ENCODE peak calls at places on chromosome 3, in eight cellular contexts. J, T, S, U, Z, C, K and R are unnamed samples.
A peak's percentile ranks its signal among the peaks of the same experiment; 100 is the strongest.

GRCh38 chr3:147384210-147385058 is 21.9 kb downstream of the ZIC4 start:
- DNase-seq in J (no peak), T (no peak), S (no peak), U (no peak), Z (no peak), C (no peak), K (no peak), R (no peak)

GRCh38 chr3:25782636-25782937 is 656 bp downstream of the NGLY1 start:
- DNase-seq in J (no peak), T (no peak), S (no peak), U (no peak), Z (no peak), C (no peak), K (no peak), R (no peak)

GRCh38 chr3:126577256-126577655 is 18.5 kb upstream of the C3orf22 start:
- DNase-seq in J (no peak), T (no peak), S (no peak), U (no peak), Z (no peak), C (no peak), K (no peak), R (no peak)

GRCh38 chr3:71173421-71173975 is 410.0 kb downstream of the FOXP1 start:
- DNase-seq in J (peak; percentile 35), T (no peak), S (no peak), U (peak; percentile 11), Z (no peak), C (peak; percentile 76), K (no peak), R (no peak)

GRCh38 chr3:101155828-101156227 is 162.6 kb upstream of the ABI3BP start:
- DNase-seq in J (no peak), T (no peak), S (no peak), U (no peak), Z (no peak), C (no peak), K (no peak), R (peak; percentile 21)

GRCh38 chr3:182129745-182130144 is 418.0 kb downstream of the SOX2 start:
- DNase-seq in J (no peak), T (no peak), S (no peak), U (no peak), Z (no peak), C (no peak), K (no peak), R (no peak)

GRCh38 chr3:50170689-50171088 is 15.6 kb downstream of the SEMA3F start:
- DNase-seq in J (peak; percentile 77), T (no peak), S (no peak), U (peak; percentile 47), Z (no peak), C (peak; percentile 78), K (no peak), R (peak; percentile 35)

GRCh38 chr3:69535613-69536012 is 149.7 kb upstream of the FRMD4B start:
- DNase-seq in J (no peak), T (no peak), S (no peak), U (no peak), Z (no peak), C (no peak), K (no peak), R (no peak)

GRCh38 chr3:152607179-152607578 is 227.8 kb upstream of the P2RY1 start:
- DNase-seq in J (no peak), T (no peak), S (no peak), U (no peak), Z (no peak), C (no peak), K (no peak), R (no peak)

GRCh38 chr3:168024537-168024941 is 71.2 kb downstream of the GOLIM4 start:
- DNase-seq in J (peak; percentile 95), T (no peak), S (peak; percentile 72), U (peak; percentile 60), Z (no peak), C (peak; percentile 63), K (no peak), R (peak; percentile 92)

GRCh38 chr3:169390310-169390731 is 273.2 kb downstream of the MECOM start:
- DNase-seq in J (no peak), T (no peak), S (no peak), U (no peak), Z (no peak), C (peak; percentile 22), K (no peak), R (peak; percentile 99)

GRCh38 chr3:127020543-127020942 is 37.6 kb downstream of the PLXNA1 start:
- DNase-seq in J (no peak), T (no peak), S (no peak), U (no peak), Z (no peak), C (no peak), K (no peak), R (no peak)

GRCh38 chr3:188047536-188047935 is 106.4 kb upstream of the LPP start:
- DNase-seq in J (no peak), T (no peak), S (no peak), U (no peak), Z (no peak), C (no peak), K (no peak), R (no peak)

GRCh38 chr3:196080517-196080841 is 1.4 kb downstream of the TFRC start:
- DNase-seq in J (no peak), T (no peak), S (no peak), U (no peak), Z (no peak), C (no peak), K (no peak), R (no peak)

GRCh38 chr3:44132593-44132992 is 109.1 kb upstream of the TOPAZ1 start:
- DNase-seq in J (no peak), T (no peak), S (no peak), U (no peak), Z (no peak), C (no peak), K (no peak), R (no peak)

GRCh38 chr3:138063416-138063815 is 52.0 kb downstream of the DZIP1L start:
- DNase-seq in J (no peak), T (no peak), S (no peak), U (no peak), Z (no peak), C (no peak), K (no peak), R (no peak)

GRCh38 chr3:58037141-58037910 is 29.1 kb downstream of the FLNB start:
- DNase-seq in J (no peak), T (no peak), S (no peak), U (no peak), Z (no peak), C (no peak), K (no peak), R (no peak)

GRCh38 chr3:113117511-113118302 is 93.7 kb upstream of the BOC start:
- DNase-seq in J (peak; percentile 76), T (no peak), S (no peak), U (peak; percentile 70), Z (no peak), C (peak; percentile 49), K (no peak), R (no peak)

GRCh38 chr3:42683875-42684593 is 1.3 kb upstream of the KLHL40 start:
- DNase-seq in J (peak; percentile 82), T (peak; percentile 61), S (peak; percentile 53), U (peak; percentile 97), Z (peak; percentile 11), C (peak; percentile 90), K (no peak), R (peak; percentile 81)

GRCh38 chr3:100010087-100010417 is 104.2 kb downstream of the FILIP1L start:
- DNase-seq in J (no peak), T (no peak), S (no peak), U (no peak), Z (no peak), C (no peak), K (no peak), R (no peak)

GRCh38 chr3:116064646-116065045 is 380.6 kb downstream of the LSAMP start:
- DNase-seq in J (peak; percentile 59), T (no peak), S (no peak), U (no peak), Z (no peak), C (peak; percentile 22), K (no peak), R (peak; percentile 13)

GRCh38 chr3:194112120-194113106 is 23.5 kb upstream of the HES1 start:
- DNase-seq in J (no peak), T (no peak), S (no peak), U (no peak), Z (no peak), C (peak; percentile 98), K (no peak), R (peak; percentile 44)